ENCODE peak calls at places on chromosome X, in seven cellular contexts. D is activated CD8-positive, alpha-beta T cell treated with anti-CD3 and anti-CD28 coated beads, Interleukin-2, amount 10 ng/mL, durations not matched to agents 7 days and 5 days; I is central memory CD4-positive, alpha-beta T cell; G is adipocyte; U is ecto neural progenitor cell; S is heart left ventricle; T is NCI-H187. H is an unnamed sample.

GRCh38 chrX:30280428-30280827 is 28.8 kb downstream of the NR0B1 start:
- DNase-seq in T (no peak), U (no peak), I (peak; percentile 1), D (no peak), S (no peak), G (no peak), H (no peak)

GRCh38 chrX:13607356-13607995 is 38.1 kb downstream of the EGFL6 start:
- DNase-seq in G (no peak), I (no peak), S (no peak), D (no peak), U (no peak), T (no peak), H (no peak)

GRCh38 chrX:1077140-1077539 is 135.3 kb downstream of the CRLF2 start:
- DNase-seq in I (no peak), T (no peak), D (no peak), G (no peak), S (no peak), U (no peak), H (no peak)

GRCh38 chrX:74009041-74009440 is 294.9 kb upstream of the ZCCHC13 start:
- DNase-seq in I (no peak), S (no peak), D (no peak), G (peak; percentile 9), U (no peak), T (no peak), H (no peak)

GRCh38 chrX:107741318-107741813 is 34.2 kb downstream of the TSC22D3 start:
- DNase-seq in T (no peak), I (no peak), D (no peak), U (no peak), G (no peak), S (no peak), H (no peak)

GRCh38 chrX:49878128-49878833 is 1.0 kb upstream of the USP27X start:
- DNase-seq in T (no peak), U (peak; percentile 46), D (no peak), S (no peak), I (no peak), G (no peak), H (peak; percentile 50)

GRCh38 chrX:3815896-3816664 is 102.6 kb upstream of the PRKX start:
- DNase-seq in S (peak; percentile 56), D (peak; percentile 42), I (peak; percentile 28), T (no peak), G (peak; percentile 58), U (peak; percentile 67), H (no peak)

GRCh38 chrX:67654301-67654700 is 110.5 kb downstream of the AR start:
- DNase-seq in D (no peak), G (no peak), I (no peak), T (no peak), S (no peak), U (no peak), H (no peak)

GRCh38 chrX:44705817-44706551 is 137.8 kb upstream of the DUSP21 start:
- DNase-seq in T (no peak), G (no peak), U (no peak), S (no peak), I (no peak), D (no peak), H (no peak)